ENCODE peak calls at places on chromosomes 4 and X, in nine cellular contexts. One of them, this sample, is unnamed.
A peak's percentile ranks its signal among the peaks of the same experiment; 100 is the strongest.

GRCh38 chr4:6984611-6985115 is 58.5 kb upstream of the TADA2B start:
- DNase-seq in PC-9: no peak
- DNase-seq in BE2C: no peak
- DNase-seq in hepatocyte: no peak
- DNase-seq in left lung: no peak
- DNase-seq in cardiac muscle cell: no peak
- DNase-seq in RWPE2: no peak
- DNase-seq in psoas muscle: no peak
- DNase-seq in ascending aorta: no peak
- DNase-seq in this sample: no peak

GRCh38 chr4:146585761-146586333 is 52.8 kb upstream of the POU4F2 start:
- DNase-seq in cardiac muscle cell: no peak
- DNase-seq in psoas muscle: no peak
- DNase-seq in BE2C: no peak
- DNase-seq in hepatocyte: peak; percentile 22
- DNase-seq in RWPE2: no peak
- DNase-seq in ascending aorta: no peak
- DNase-seq in PC-9: no peak
- DNase-seq in left lung: no peak
- DNase-seq in this sample: no peak

GRCh38 chr4:115851918-115852766 is 738.7 kb upstream of the NDST4 start:
- DNase-seq in hepatocyte: peak; percentile 86
- DNase-seq in PC-9: peak; percentile 15
- DNase-seq in psoas muscle: no peak
- DNase-seq in BE2C: peak; percentile 66
- DNase-seq in RWPE2: no peak
- DNase-seq in cardiac muscle cell: peak; percentile 82
- DNase-seq in ascending aorta: no peak
- DNase-seq in left lung: no peak
- DNase-seq in this sample: peak; percentile 35

GRCh38 chr4:166675411-166675810 is 558.9 kb downstream of the SPOCK3 start:
- DNase-seq in psoas muscle: no peak
- DNase-seq in BE2C: no peak
- DNase-seq in hepatocyte: peak; percentile 45
- DNase-seq in RWPE2: no peak
- DNase-seq in ascending aorta: no peak
- DNase-seq in left lung: no peak
- DNase-seq in PC-9: peak; percentile 55
- DNase-seq in cardiac muscle cell: no peak
- DNase-seq in this sample: no peak

GRCh38 chr4:14379148-14379547 is 623.1 kb upstream of the CPEB2 start:
- DNase-seq in BE2C: no peak
- DNase-seq in RWPE2: no peak
- DNase-seq in psoas muscle: no peak
- DNase-seq in hepatocyte: no peak
- DNase-seq in cardiac muscle cell: no peak
- DNase-seq in PC-9: no peak
- DNase-seq in left lung: no peak
- DNase-seq in ascending aorta: no peak
- DNase-seq in this sample: no peak

GRCh38 chrX:12269484-12269883 is 131.2 kb downstream of the FRMPD4 start:
- DNase-seq in BE2C: no peak
- DNase-seq in psoas muscle: no peak
- DNase-seq in cardiac muscle cell: no peak
- DNase-seq in left lung: no peak
- DNase-seq in hepatocyte: no peak
- DNase-seq in PC-9: no peak
- DNase-seq in RWPE2: no peak
- DNase-seq in ascending aorta: no peak
- DNase-seq in this sample: no peak

GRCh38 chr4:1703880-1704279 is 8.2 kb downstream of the SLBP start:
- DNase-seq in left lung: no peak
- DNase-seq in ascending aorta: no peak
- DNase-seq in BE2C: no peak
- DNase-seq in cardiac muscle cell: no peak
- DNase-seq in PC-9: no peak
- DNase-seq in psoas muscle: no peak
- DNase-seq in hepatocyte: no peak
- DNase-seq in RWPE2: no peak
- DNase-seq in this sample: no peak

GRCh38 chr4:142440093-142440492 is 406.0 kb downstream of the INPP4B start:
- DNase-seq in psoas muscle: no peak
- DNase-seq in BE2C: no peak
- DNase-seq in RWPE2: no peak
- DNase-seq in ascending aorta: no peak
- DNase-seq in cardiac muscle cell: no peak
- DNase-seq in PC-9: no peak
- DNase-seq in left lung: no peak
- DNase-seq in hepatocyte: no peak
- DNase-seq in this sample: no peak

GRCh38 chr4:189143255-189143654 is 797.4 kb upstream of the FRG1 start:
- DNase-seq in ascending aorta: no peak
- DNase-seq in BE2C: no peak
- DNase-seq in left lung: no peak
- DNase-seq in PC-9: peak; percentile 18
- DNase-seq in hepatocyte: no peak
- DNase-seq in RWPE2: peak; percentile 65
- DNase-seq in cardiac muscle cell: no peak
- DNase-seq in psoas muscle: no peak
- DNase-seq in this sample: no peak

GRCh38 chr4:26298198-26298950 is 22.4 kb upstream of the RBPJ start:
- DNase-seq in RWPE2: no peak
- DNase-seq in ascending aorta: no peak
- DNase-seq in psoas muscle: no peak
- DNase-seq in BE2C: no peak
- DNase-seq in PC-9: no peak
- DNase-seq in left lung: no peak
- DNase-seq in cardiac muscle cell: no peak
- DNase-seq in hepatocyte: no peak
- DNase-seq in this sample: no peak

GRCh38 chr4:38576767-38577166 is 87.2 kb upstream of the KLF3 start:
- DNase-seq in ascending aorta: no peak
- DNase-seq in RWPE2: no peak
- DNase-seq in left lung: no peak
- DNase-seq in cardiac muscle cell: no peak
- DNase-seq in hepatocyte: no peak
- DNase-seq in PC-9: no peak
- DNase-seq in BE2C: no peak
- DNase-seq in psoas muscle: no peak
- DNase-seq in this sample: no peak

GRCh38 chr4:38577482-38577881 is 86.5 kb upstream of the KLF3 start:
- DNase-seq in hepatocyte: no peak
- DNase-seq in RWPE2: no peak
- DNase-seq in BE2C: no peak
- DNase-seq in ascending aorta: no peak
- DNase-seq in left lung: no peak
- DNase-seq in PC-9: no peak
- DNase-seq in cardiac muscle cell: no peak
- DNase-seq in psoas muscle: no peak
- DNase-seq in this sample: no peak

GRCh38 chr4:38582445-38582844 is 81.6 kb upstream of the KLF3 start:
- DNase-seq in RWPE2: no peak
- DNase-seq in hepatocyte: no peak
- DNase-seq in PC-9: no peak
- DNase-seq in psoas muscle: no peak
- DNase-seq in BE2C: no peak
- DNase-seq in cardiac muscle cell: no peak
- DNase-seq in left lung: no peak
- DNase-seq in ascending aorta: no peak
- DNase-seq in this sample: no peak

GRCh38 chr4:38583102-38583501 is 80.9 kb upstream of the KLF3 start:
- DNase-seq in cardiac muscle cell: no peak
- DNase-seq in hepatocyte: no peak
- DNase-seq in ascending aorta: no peak
- DNase-seq in PC-9: no peak
- DNase-seq in left lung: no peak
- DNase-seq in psoas muscle: no peak
- DNase-seq in RWPE2: no peak
- DNase-seq in BE2C: no peak
- DNase-seq in this sample: no peak

GRCh38 chr4:38581708-38582107 is 82.3 kb upstream of the KLF3 start:
- DNase-seq in psoas muscle: no peak
- DNase-seq in ascending aorta: no peak
- DNase-seq in BE2C: no peak
- DNase-seq in hepatocyte: no peak
- DNase-seq in cardiac muscle cell: no peak
- DNase-seq in RWPE2: no peak
- DNase-seq in left lung: no peak
- DNase-seq in PC-9: no peak
- DNase-seq in this sample: no peak
- H3K4me1 ChIP-seq in psoas muscle: peaks cover 3% of the 10 kb centered on the region
- H3K4me1 ChIP-seq in ascending aorta: no peaks in the 10 kb centered on the region
- H3K4me1 ChIP-seq in BE2C: no peaks in the 10 kb centered on the region
- H3K4me1 ChIP-seq in hepatocyte: peaks cover 11% of the 10 kb centered on the region
- H3K4me1 ChIP-seq in cardiac muscle cell: no peaks in the 10 kb centered on the region
- H3K4me1 ChIP-seq in RWPE2: no peaks in the 10 kb centered on the region
- H3K4me1 ChIP-seq in left lung: no peaks in the 10 kb centered on the region
- H3K4me1 ChIP-seq in PC-9: no peaks in the 10 kb centered on the region
- H3K4me1 ChIP-seq in this sample: no peaks in the 10 kb centered on the region

DNA sequence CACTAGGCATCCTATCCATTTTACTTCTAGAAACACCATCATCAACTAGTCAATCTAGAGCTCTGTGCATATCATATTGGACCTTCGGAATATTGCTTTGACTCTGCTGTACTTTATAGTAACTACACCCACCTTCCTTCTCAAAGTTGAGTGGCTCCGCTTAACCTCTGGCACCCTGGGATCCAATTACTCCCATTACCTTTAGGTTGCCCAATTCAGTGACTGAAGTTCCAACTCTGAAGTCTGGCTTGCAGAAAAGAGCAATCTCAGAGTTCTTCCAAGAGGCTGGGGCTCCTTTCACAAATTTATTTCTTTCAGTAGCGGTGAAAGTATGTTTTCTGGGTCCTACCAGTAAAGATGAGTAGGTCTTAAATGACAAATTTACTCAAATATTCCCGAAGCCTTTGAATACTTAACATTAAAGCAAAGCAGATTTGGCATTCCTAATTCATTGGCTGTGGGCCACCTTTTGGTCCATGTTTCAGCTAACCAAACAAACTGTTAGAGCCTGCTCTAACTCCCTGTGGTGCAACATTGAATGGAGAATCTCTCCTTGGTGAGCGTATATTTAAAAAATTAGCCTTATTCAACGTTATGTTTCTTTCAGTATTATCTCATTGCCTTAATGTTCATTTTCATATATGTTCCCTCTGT is 1215.8 kb downstream of the RAPGEF2 start:
- DNase-seq in hepatocyte: no peak
- DNase-seq in BE2C: no peak
- DNase-seq in RWPE2: no peak
- DNase-seq in PC-9: peak; percentile 25
- DNase-seq in ascending aorta: no peak
- DNase-seq in cardiac muscle cell: no peak
- DNase-seq in psoas muscle: no peak
- DNase-seq in left lung: no peak
- DNase-seq in this sample: no peak
- TF ChIP-seq CTCF in hepatocyte: no peak
- TF ChIP-seq CTCF in BE2C: no peak
- TF ChIP-seq CTCF in RWPE2: no peak
- TF ChIP-seq CTCF in PC-9: no peak
- TF ChIP-seq CTCF in ascending aorta: no peak
- TF ChIP-seq CTCF in cardiac muscle cell: no peak
- TF ChIP-seq CTCF in psoas muscle: no peak
- TF ChIP-seq CTCF in left lung: no peak
- TF ChIP-seq CTCF in this sample: no peak

GRCh38 chr4:16225681-16225995 is 633 bp downstream of the TAPT1 start:
- DNase-seq in BE2C: no peak
- DNase-seq in psoas muscle: no peak
- DNase-seq in ascending aorta: no peak
- DNase-seq in left lung: no peak
- DNase-seq in RWPE2: no peak
- DNase-seq in hepatocyte: no peak
- DNase-seq in cardiac muscle cell: no peak
- DNase-seq in PC-9: no peak
- DNase-seq in this sample: no peak

GRCh38 chr4:16224264-16224663 is 2.0 kb downstream of the TAPT1 start:
- DNase-seq in psoas muscle: no peak
- DNase-seq in ascending aorta: no peak
- DNase-seq in BE2C: no peak
- DNase-seq in cardiac muscle cell: no peak
- DNase-seq in RWPE2: no peak
- DNase-seq in left lung: no peak
- DNase-seq in PC-9: no peak
- DNase-seq in hepatocyte: no peak
- DNase-seq in this sample: no peak

GRCh38 chr4:16225996-16226815 is at the start of gene TAPT1:
- DNase-seq in left lung: peak; percentile 87
- DNase-seq in ascending aorta: no peak
- DNase-seq in RWPE2: peak; percentile 69
- DNase-seq in hepatocyte: peak; percentile 92
- DNase-seq in cardiac muscle cell: peak; percentile 89
- DNase-seq in BE2C: peak; percentile 84
- DNase-seq in PC-9: peak; percentile 77
- DNase-seq in psoas muscle: peak; percentile 85
- DNase-seq in this sample: peak; percentile 87

GRCh38 chr4:16225139-16225538 is 1.1 kb downstream of the TAPT1 start:
- DNase-seq in psoas muscle: no peak
- DNase-seq in left lung: no peak
- DNase-seq in RWPE2: no peak
- DNase-seq in cardiac muscle cell: no peak
- DNase-seq in ascending aorta: no peak
- DNase-seq in hepatocyte: no peak
- DNase-seq in PC-9: no peak
- DNase-seq in BE2C: no peak
- DNase-seq in this sample: no peak

DNA sequence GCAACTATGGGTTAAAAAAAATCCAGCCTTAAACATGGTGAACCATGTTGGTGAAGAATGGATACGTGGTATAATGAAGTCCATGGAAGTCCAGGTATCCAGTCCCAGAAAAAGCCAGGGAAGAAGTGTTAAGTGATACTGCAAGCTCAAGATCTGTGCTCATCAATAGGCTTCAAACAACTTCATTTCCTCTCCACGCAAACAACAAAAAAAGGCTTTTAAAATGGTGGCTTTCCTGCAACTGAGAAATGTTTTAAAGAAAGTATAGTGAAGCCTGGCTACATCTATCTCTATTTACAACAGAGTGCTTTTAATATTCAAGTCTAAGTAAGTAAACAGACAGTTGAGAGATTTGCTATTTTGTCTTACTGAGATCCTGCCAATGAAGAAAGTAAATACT is 1.6 kb downstream of the TAPT1 start:
- DNase-seq in left lung: no peak
- DNase-seq in PC-9: no peak
- DNase-seq in hepatocyte: no peak
- DNase-seq in BE2C: no peak
- DNase-seq in cardiac muscle cell: no peak
- DNase-seq in psoas muscle: no peak
- DNase-seq in RWPE2: no peak
- DNase-seq in ascending aorta: no peak
- DNase-seq in this sample: no peak
- H3K4me1 ChIP-seq in left lung: peaks cover 19% of the 10 kb centered on the region
- H3K4me1 ChIP-seq in PC-9: peaks cover 18% of the 10 kb centered on the region
- H3K4me1 ChIP-seq in hepatocyte: peaks cover 27% of the 10 kb centered on the region
- H3K4me1 ChIP-seq in BE2C: no peaks in the 10 kb centered on the region
- H3K4me1 ChIP-seq in cardiac muscle cell: peaks cover 21% of the 10 kb centered on the region
- H3K4me1 ChIP-seq in psoas muscle: peaks cover 55% of the 10 kb centered on the region
- H3K4me1 ChIP-seq in RWPE2: peaks cover 3% of the 10 kb centered on the region
- H3K4me1 ChIP-seq in ascending aorta: peaks cover 4% of the 10 kb centered on the region
- H3K4me1 ChIP-seq in this sample: peaks cover 19% of the 10 kb centered on the region

DNA sequence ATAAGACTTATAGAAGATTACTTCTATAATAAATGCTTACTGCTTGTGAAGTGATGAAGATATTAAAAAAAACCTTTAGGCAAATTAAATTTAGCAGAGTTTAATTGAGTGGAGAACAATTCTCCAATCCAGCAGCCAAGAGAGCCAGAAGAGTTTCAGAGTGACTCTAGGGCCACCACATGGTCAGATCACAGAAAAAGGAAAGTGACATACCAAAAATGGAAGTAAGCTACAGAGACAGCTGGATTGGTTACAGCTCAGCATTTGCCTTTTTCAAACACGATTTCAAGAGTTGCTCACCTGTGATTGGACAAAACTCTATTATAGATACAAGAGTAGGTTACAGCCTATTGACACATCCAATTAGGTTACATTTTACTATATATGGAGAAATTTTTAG is 79.0 kb upstream of the TRAM1L1 start:
- DNase-seq in BE2C: no peak
- DNase-seq in psoas muscle: no peak
- DNase-seq in cardiac muscle cell: no peak
- DNase-seq in left lung: no peak
- DNase-seq in ascending aorta: no peak
- DNase-seq in hepatocyte: no peak
- DNase-seq in PC-9: no peak
- DNase-seq in RWPE2: no peak
- DNase-seq in this sample: no peak
- TF ChIP-seq CTCF in BE2C: peak; percentile 37
- TF ChIP-seq CTCF in psoas muscle: no peak
- TF ChIP-seq CTCF in cardiac muscle cell: no peak
- TF ChIP-seq CTCF in left lung: no peak
- TF ChIP-seq CTCF in ascending aorta: no peak
- TF ChIP-seq CTCF in hepatocyte: no peak
- TF ChIP-seq CTCF in PC-9: no peak
- TF ChIP-seq CTCF in RWPE2: no peak
- TF ChIP-seq CTCF in this sample: no peak

This sample was measured in transverse colon.